ENCODE peak calls at places on chromosomes 12 and 14, in four cellular contexts. J is CD8-positive, alpha-beta memory T cell; O is fibroblast of the conjunctiva; I is uterus. G is an unnamed sample.
A peak's percentile ranks its signal among the peaks of the same experiment; 100 is the strongest.

GRCh38 chr14:65206448-65207096 is 104.3 kb upstream of the MAX start:
- DNase-seq in J (no peak), O (no peak), I (no peak), G (peak; percentile 74)

GRCh38 chr12:67720383-67720856 is 71.9 kb downstream of the DYRK2 start:
- DNase-seq in J (no peak), O (peak; percentile 29), I (no peak), G (peak; percentile 37)

GRCh38 chr12:14907953-14908352 is 22.3 kb upstream of the MGP start:
- DNase-seq in J (no peak), O (no peak), I (no peak), G (no peak)

GRCh38 chr12:46492471-46493351 is 120.1 kb upstream of the SLC38A2 start:
- DNase-seq in J (no peak), O (peak; percentile 78), I (no peak), G (no peak)

GRCh38 chr14:63492391-63492790 is 50.8 kb downstream of the PPP2R5E start:
- DNase-seq in J (no peak), O (no peak), I (no peak), G (peak; percentile 70)

GRCh38 chr12:56434828-56435227 is 14.4 kb downstream of the TIMELESS start:
- DNase-seq in J (no peak), O (no peak), I (no peak), G (no peak)

GRCh38 chr12:26044592-26044991 is 80.2 kb downstream of the BHLHE41 start:
- DNase-seq in J (no peak), O (no peak), I (no peak), G (no peak)

GRCh38 chr14:68518180-68518579 is 274.7 kb downstream of the ZFP36L1 start:
- DNase-seq in J (no peak), O (no peak), I (peak; percentile 18), G (no peak)

GRCh38 chr14:67111031-67111430 is 78.2 kb upstream of the GARIN2 start:
- DNase-seq in J (no peak), O (no peak), I (no peak), G (no peak)

GRCh38 chr12:116116650-116117424 is 160.7 kb downstream of the MED13L start:
- DNase-seq in J (no peak), O (no peak), I (no peak), G (no peak)

GRCh38 chr12:49260165-49260564 is 4.7 kb upstream of the TUBA1C start:
- DNase-seq in J (no peak), O (peak; percentile 67), I (no peak), G (no peak)

GRCh38 chr14:56534656-56535055 is 44.9 kb upstream of the TMEM260 start:
- DNase-seq in J (no peak), O (no peak), I (no peak), G (no peak)

GRCh38 chr14:31346097-31346496 is 74.3 kb downstream of the HEATR5A start:
- DNase-seq in J (no peak), O (no peak), I (no peak), G (no peak)

GRCh38 chr12:66724616-66725015 is 45.7 kb upstream of the GRIP1 start:
- DNase-seq in J (no peak), O (no peak), I (no peak), G (no peak)

GRCh38 chr14:92686763-92687427 is 61.5 kb downstream of the LGMN start:
- DNase-seq in J (no peak), O (peak; percentile 22), I (peak; percentile 69), G (peak; percentile 95)

GRCh38 chr12:56020437-56021189 is at the start of gene IKZF4:
- DNase-seq in J (no peak), O (peak; percentile 51), I (peak; percentile 82), G (peak; percentile 19)

GRCh38 chr12:100706029-100706428 is 88.5 kb upstream of the ANO4 start:
- DNase-seq in J (no peak), O (peak; percentile 48), I (no peak), G (no peak)

GRCh38 chr12:6423267-6424007 is 21.3 kb upstream of the CD27 start:
- DNase-seq in J (peak; percentile 60), O (peak; percentile 89), I (peak; percentile 89), G (peak; percentile 88)

GRCh38 chr12:5989621-5990020 is 44.6 kb upstream of the ANO2 start:
- DNase-seq in J (no peak), O (no peak), I (no peak), G (no peak)

GRCh38 chr14:105084741-105085571 is 19.7 kb upstream of the GPR132 start:
- DNase-seq in J (no peak), O (no peak), I (no peak), G (no peak)

GRCh38 chr12:3110579-3110978 is 33.4 kb downstream of the TSPAN9 start:
- DNase-seq in J (no peak), O (no peak), I (no peak), G (no peak)

GRCh38 chr12:113201187-113202177 is 16.0 kb downstream of the RITA1 start:
- DNase-seq in J (no peak), O (no peak), I (no peak), G (no peak)

GRCh38 chr12:115511971-115512370 is 765.5 kb downstream of the MED13L start:
- DNase-seq in J (no peak), O (no peak), I (no peak), G (no peak)

GRCh38 chr12:120361506-120362208 is 7.3 kb downstream of the MSI1 start:
- DNase-seq in J (no peak), O (peak; percentile 68), I (peak; percentile 62), G (peak; percentile 94)

GRCh38 chr12:6950944-6951540 is at the start of gene PTPN6:
- DNase-seq in J (peak; percentile 37), O (no peak), I (no peak), G (no peak)

GRCh38 chr12:57452181-57452936 is 2.7 kb upstream of the INHBE start:
- DNase-seq in J (no peak), O (no peak), I (no peak), G (peak; percentile 77)

GRCh38 chr12:1922985-1923384 is 4.5 kb upstream of the CACNA2D4 start:
- DNase-seq in J (no peak), O (no peak), I (no peak), G (peak; percentile 2)

GRCh38 chr12:60278209-60278608 is 682.4 kb downstream of the SLC16A7 start:
- DNase-seq in J (no peak), O (no peak), I (no peak), G (no peak)

GRCh38 chr14:22552001-22552826 is 36.8 kb downstream of the DAD1 start:
- DNase-seq in J (no peak), O (no peak), I (no peak), G (no peak)

GRCh38 chr12:66603981-66604380 is 74.9 kb downstream of the GRIP1 start:
- DNase-seq in J (no peak), O (no peak), I (no peak), G (no peak)

GRCh38 chr12:7042847-7043246 is 17.7 kb upstream of the C1S start:
- DNase-seq in J (no peak), O (no peak), I (no peak), G (peak; percentile 52)

GRCh38 chr14:102980409-102980810 is 57.9 kb downstream of the AMN start:
- DNase-seq in J (no peak), O (peak; percentile 8), I (no peak), G (no peak)

G was measured in hepatic stellate cell.